ENCODE peak calls at places on chromosomes 1 and 21, in nine cellular contexts. V, E, N, Q, U, C, J, S and L are unnamed samples.
A peak's percentile ranks its signal among the peaks of the same experiment; 100 is the strongest.

GRCh38 chr1:15848143-15848928 is 829 bp downstream of the SPEN start:
- DNase-seq in V (peak; percentile 48), E (peak; percentile 60), N (peak; percentile 80), Q (peak; percentile 49), U (peak; percentile 51), C (peak; percentile 23), J (no peak), S (peak; percentile 68), L (peak; percentile 44)

GRCh38 chr1:91712981-91713841 is 172.7 kb downstream of the TGFBR3 start:
- DNase-seq in V (peak; percentile 79), E (no peak), N (no peak), Q (peak; percentile 41), U (no peak), C (peak; percentile 80), J (no peak), S (no peak), L (no peak)

GRCh38 chr21:39655589-39655988 is 42.8 kb downstream of the B3GALT5 start:
- DNase-seq in V (no peak), E (no peak), N (peak; percentile 7), Q (no peak), U (no peak), C (no peak), J (no peak), S (no peak), L (no peak)

GRCh38 chr1:230824571-230825060 is 43.7 kb downstream of the C1orf198 start:
- DNase-seq in V (no peak), E (peak; percentile 67), N (no peak), Q (no peak), U (no peak), C (no peak), J (no peak), S (no peak), L (no peak)

GRCh38 chr1:180632326-180633088 is 685 bp downstream of the XPR1 start:
- DNase-seq in V (peak; percentile 77), E (no peak), N (peak; percentile 87), Q (peak; percentile 64), U (peak; percentile 65), C (no peak), J (no peak), S (peak; percentile 70), L (peak; percentile 72)

GRCh38 chr1:36829066-36829465 is 205.2 kb downstream of the GRIK3 start:
- DNase-seq in V (no peak), E (no peak), N (no peak), Q (no peak), U (no peak), C (no peak), J (no peak), S (no peak), L (no peak)

GRCh38 chr1:10456661-10457060 is 6.8 kb downstream of the CORT start:
- DNase-seq in V (no peak), E (no peak), N (no peak), Q (no peak), U (no peak), C (no peak), J (no peak), S (no peak), L (peak; percentile 55)

GRCh38 chr1:1347026-1347595 is 2.1 kb downstream of the DVL1 start:
- DNase-seq in V (no peak), E (no peak), N (no peak), Q (no peak), U (no peak), C (no peak), J (no peak), S (no peak), L (no peak)

GRCh38 chr1:40774266-40774998 is 9.2 kb upstream of the KCNQ4 start:
- DNase-seq in V (peak; percentile 78), E (no peak), N (no peak), Q (peak; percentile 63), U (no peak), C (peak; percentile 41), J (no peak), S (peak; percentile 61), L (peak; percentile 38)

GRCh38 chr1:40772146-40772770 is 11.3 kb upstream of the KCNQ4 start:
- DNase-seq in V (no peak), E (no peak), N (no peak), Q (no peak), U (no peak), C (no peak), J (no peak), S (no peak), L (no peak)

GRCh38 chr1:40773748-40774265 is 9.8 kb upstream of the KCNQ4 start:
- DNase-seq in V (peak; percentile 66), E (no peak), N (no peak), Q (no peak), U (no peak), C (no peak), J (no peak), S (no peak), L (no peak)

GRCh38 chr1:40777224-40777970 is 6.2 kb upstream of the KCNQ4 start:
- DNase-seq in V (no peak), E (no peak), N (peak; percentile 3), Q (no peak), U (no peak), C (no peak), J (no peak), S (no peak), L (no peak)

DNA sequence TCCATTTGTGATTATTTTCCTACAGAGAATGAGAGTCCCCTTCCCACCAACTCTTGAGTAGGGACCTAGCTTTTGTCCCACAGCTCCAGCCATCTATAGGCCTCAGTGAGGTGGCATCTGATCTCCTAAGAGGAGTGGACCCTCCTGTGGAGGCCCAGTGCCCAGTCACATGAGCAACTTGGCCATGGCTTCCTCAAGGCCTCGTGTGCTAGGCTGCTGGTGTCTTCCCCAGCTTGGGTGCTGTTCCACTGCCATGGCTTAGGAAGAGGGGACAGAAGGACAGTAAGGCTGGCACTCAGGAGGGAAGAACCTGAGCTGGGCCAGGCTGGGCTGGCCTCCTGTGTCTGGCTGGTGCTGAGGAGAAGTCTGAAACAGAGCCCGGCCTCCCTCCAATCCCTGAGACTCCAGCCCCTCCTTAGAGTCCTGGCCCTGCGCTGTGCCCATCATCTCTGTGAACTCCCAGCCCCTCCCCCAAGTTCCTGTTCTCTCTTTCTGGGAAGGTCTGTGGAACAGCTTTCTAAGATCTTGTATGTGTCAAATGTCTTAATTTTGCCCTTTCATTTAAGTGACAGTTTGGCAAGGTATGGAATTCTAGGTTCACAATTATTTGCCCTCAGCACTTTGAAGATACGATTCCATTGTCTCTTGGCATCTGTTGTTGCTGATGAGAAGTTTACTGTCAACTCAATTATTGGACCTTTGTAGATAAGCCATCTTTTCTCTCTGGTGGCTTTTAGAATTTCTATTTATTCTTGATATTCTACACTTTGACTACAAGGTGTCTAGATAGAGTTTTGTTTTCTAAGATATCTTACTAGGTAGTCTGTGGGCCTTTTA is 7.1 kb upstream of the KCNQ4 start:
- DNase-seq in V (no peak), E (no peak), N (peak; percentile 40), Q (no peak), U (peak; percentile 10), C (no peak), J (no peak), S (no peak), L (no peak)
- H3K27ac ChIP-seq in V (no peak overlapping the region), E (no peak overlapping the region), N (no peak overlapping the region), Q (no peak overlapping the region), U (no peak overlapping the region), C (no peak overlapping the region), J (no peak overlapping the region), S (no peak overlapping the region), L (no peak overlapping the region)

DNA sequence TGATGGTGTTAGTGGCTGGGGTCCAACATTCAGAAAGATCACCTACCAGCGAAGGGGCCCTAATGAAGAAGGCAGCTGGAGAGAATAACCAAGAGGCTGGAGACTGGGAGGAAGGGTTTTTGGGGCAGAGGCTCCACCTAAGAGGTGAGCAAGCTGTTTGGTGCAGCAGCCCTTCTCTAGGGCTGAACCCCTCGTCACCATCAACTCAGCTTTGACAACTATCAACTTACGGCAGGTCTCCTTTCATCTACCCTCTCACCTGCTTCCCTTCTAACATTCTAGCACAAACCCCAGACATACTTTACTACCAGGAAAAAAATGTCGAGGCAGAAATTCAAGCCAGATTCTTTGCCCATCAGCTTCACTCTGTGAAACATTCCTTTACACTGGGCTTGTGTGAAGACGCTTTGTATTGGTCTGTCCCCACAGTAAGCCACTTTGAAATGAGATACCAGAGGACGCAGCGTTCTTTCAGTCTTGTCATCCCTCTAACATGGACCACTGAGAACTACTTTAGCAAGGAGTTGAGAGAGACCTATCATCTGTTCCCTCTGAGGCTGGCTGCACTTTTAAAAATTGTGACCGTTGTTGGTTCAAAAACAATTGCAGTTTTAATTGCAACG is 84.6 kb downstream of the RAVER2 start:
- DNase-seq in V (peak; percentile 64), E (no peak), N (no peak), Q (no peak), U (no peak), C (no peak), J (no peak), S (no peak), L (no peak)
- H3K27ac ChIP-seq in V (no peak overlapping the region), E (no peak overlapping the region), N (no peak overlapping the region), Q (no peak overlapping the region), U (no peak overlapping the region), C (peak overlapping the region; percentile 37), J (no peak overlapping the region), S (no peak overlapping the region), L (peak overlapping the region; percentile 29)

GRCh38 chr1:235075121-235075954 is 53.3 kb downstream of the TOMM20 start:
- DNase-seq in V (no peak), E (peak; percentile 88), N (peak; percentile 88), Q (no peak), U (peak; percentile 84), C (peak; percentile 85), J (no peak), S (peak; percentile 57), L (peak; percentile 95)

GRCh38 chr1:235074335-235075120 is 54.1 kb downstream of the TOMM20 start:
- DNase-seq in V (peak; percentile 43), E (peak; percentile 46), N (no peak), Q (peak; percentile 60), U (no peak), C (peak; percentile 49), J (no peak), S (peak; percentile 46), L (peak; percentile 78)

GRCh38 chr1:235077163-235077540 is 51.5 kb downstream of the TOMM20 start:
- DNase-seq in V (no peak), E (no peak), N (peak; percentile 16), Q (no peak), U (no peak), C (no peak), J (no peak), S (no peak), L (no peak)

GRCh38 chr1:235076504-235077162 is 52.0 kb downstream of the TOMM20 start:
- DNase-seq in V (no peak), E (peak; percentile 37), N (no peak), Q (no peak), U (no peak), C (no peak), J (no peak), S (no peak), L (no peak)

DNA sequence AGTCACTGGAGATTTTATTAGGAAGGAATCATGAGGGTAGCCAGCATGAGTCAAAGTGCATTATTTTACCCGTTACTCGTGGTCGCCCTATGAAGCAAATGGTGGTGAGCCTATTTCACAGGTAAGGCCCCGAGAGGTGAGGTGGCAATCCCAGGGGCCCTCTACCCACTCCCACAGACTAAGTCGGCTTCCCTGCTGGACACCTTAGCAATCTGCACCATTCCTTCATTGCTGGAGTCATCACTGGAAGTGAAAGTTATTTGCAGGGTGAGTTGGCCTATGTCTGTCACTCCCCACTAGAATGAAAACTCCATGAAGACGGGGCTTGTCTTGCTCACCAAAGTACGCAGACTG is 52.7 kb downstream of the TOMM20 start:
- DNase-seq in V (no peak), E (peak; percentile 35), N (no peak), Q (no peak), U (no peak), C (no peak), J (no peak), S (no peak), L (no peak)
- H3K27ac ChIP-seq in V (no peak overlapping the region), E (peak overlapping the region; percentile 93), N (peak overlapping the region; percentile 91), Q (peak overlapping the region; percentile 74), U (peak overlapping the region; percentile 92), C (no peak overlapping the region), J (peak overlapping the region; percentile 89), S (peak overlapping the region; percentile 62), L (peak overlapping the region; percentile 97)

GRCh38 chr1:85358702-85359438 is 82.4 kb upstream of the BCL10 start:
- DNase-seq in V (no peak), E (no peak), N (no peak), Q (no peak), U (no peak), C (no peak), J (no peak), S (no peak), L (no peak)
- H3K27ac ChIP-seq in V (no peak overlapping the region), E (peak overlapping the region; percentile 12), N (no peak overlapping the region), Q (no peak overlapping the region), U (no peak overlapping the region), C (no peak overlapping the region), J (no peak overlapping the region), S (no peak overlapping the region), L (no peak overlapping the region)